ENCODE peak calls at places on chromosomes 2 and 18, in six cellular contexts. N is CD8-positive, alpha-beta T cell; P is heart right ventricle; U is Karpas-422; Q is mammary epithelial cell; T is cardiac muscle cell. K is an unnamed sample.
A peak's percentile ranks its signal among the peaks of the same experiment; 100 is the strongest.

GRCh38 chr2:231737761-231738160 is 29.4 kb downstream of the PTMA start:
- DNase-seq in Q (no peak), P (no peak), N (no peak), U (no peak), T (no peak), K (no peak)

GRCh38 chr18:57806201-57806890 is 3.2 kb upstream of the ATP8B1 start:
- DNase-seq in U (peak; percentile 77), Q (no peak), P (no peak), N (no peak), T (no peak), K (peak; percentile 50)

GRCh38 chr18:65547046-65547445 is 203.8 kb upstream of the CDH7 start:
- DNase-seq in N (no peak), P (no peak), Q (no peak), T (no peak), U (no peak), K (no peak)

GRCh38 chr18:48921305-48922202 is 29.2 kb downstream of the SMAD7 start:
- DNase-seq in U (no peak), N (no peak), T (no peak), Q (no peak), P (no peak), K (no peak)

GRCh38 chr2:191115391-191115790 is 35.4 kb downstream of the STAT4 start:
- DNase-seq in P (no peak), N (peak; percentile 67), T (no peak), Q (peak; percentile 96), U (no peak), K (no peak)

GRCh38 chr2:54570925-54571694 is 115.0 kb downstream of the SPTBN1 start:
- DNase-seq in N (peak; percentile 82), Q (peak; percentile 70), U (no peak), T (peak; percentile 89), P (peak; percentile 61), K (no peak)

GRCh38 chr2:238720232-238720672 is 127.6 kb upstream of the TWIST2 start:
- DNase-seq in P (peak; percentile 24), U (peak; percentile 91), T (peak; percentile 53), N (peak; percentile 28), Q (peak; percentile 100), K (peak; percentile 72)

GRCh38 chr2:223725494-223725893 is 111.9 kb downstream of the AP1S3 start:
- DNase-seq in N (no peak), U (no peak), T (peak; percentile 97), P (peak; percentile 88), Q (peak; percentile 94), K (peak; percentile 94)

GRCh38 chr2:131036696-131037397 is 56.4 kb downstream of the FAM168B start:
- DNase-seq in T (no peak), N (no peak), Q (no peak), U (no peak), P (no peak), K (peak; percentile 18)

GRCh38 chr18:63540131-63540530 is 2.0 kb upstream of the SERPINB12 start:
- DNase-seq in P (no peak), Q (no peak), T (peak; percentile 36), N (no peak), U (no peak), K (no peak)

GRCh38 chr2:133039531-133039930 is 369.5 kb upstream of the LYPD1 start:
- DNase-seq in U (no peak), P (no peak), Q (no peak), N (no peak), T (no peak), K (no peak)

GRCh38 chr2:196278491-196278911 is 107.1 kb upstream of the STK17B start:
- DNase-seq in U (no peak), Q (peak; percentile 61), P (no peak), N (peak; percentile 21), T (peak; percentile 38), K (no peak)

GRCh38 chr2:183543731-183544130 is 419.5 kb downstream of the NUP35 start:
- DNase-seq in T (no peak), U (no peak), P (no peak), Q (peak; percentile 1), N (no peak), K (no peak)

GRCh38 chr2:72916743-72917137 is 579 bp upstream of the EMX1 start:
- DNase-seq in U (no peak), P (no peak), T (no peak), N (no peak), Q (no peak), K (no peak)

GRCh38 chr18:59675346-59675745 is 21.9 kb downstream of the CCBE1 start:
- DNase-seq in T (peak; percentile 21), Q (no peak), P (no peak), U (no peak), N (no peak), K (no peak)

GRCh38 chr2:222643134-222643533 is 12.8 kb downstream of the FARSB start:
- DNase-seq in P (no peak), Q (no peak), U (no peak), T (no peak), N (no peak), K (no peak)

GRCh38 chr2:27958711-27959378 is 68.3 kb downstream of the BABAM2 start:
- DNase-seq in Q (peak; percentile 35), N (no peak), P (no peak), T (peak; percentile 29), U (no peak), K (no peak)

GRCh38 chr2:59569124-59569523 is 984.3 kb downstream of the BCL11A start:
- DNase-seq in Q (no peak), N (no peak), U (no peak), T (no peak), P (no peak), K (no peak)

GRCh38 chr2:182893666-182894065 is 27.2 kb upstream of the FRZB start:
- DNase-seq in P (no peak), N (no peak), T (no peak), Q (no peak), U (no peak), K (no peak)

GRCh38 chr2:180925700-180926099 is 54.7 kb upstream of the UBE2E3 start:
- DNase-seq in Q (no peak), N (no peak), T (no peak), U (no peak), P (no peak), K (no peak)

GRCh38 chr2:38731684-38732221 is 19.4 kb downstream of the SRSF7 start:
- DNase-seq in T (no peak), P (no peak), U (no peak), N (no peak), Q (no peak), K (peak; percentile 58)

GRCh38 chr2:48933824-48934223 is 178.3 kb upstream of the LHCGR start:
- DNase-seq in P (no peak), N (no peak), T (no peak), Q (no peak), U (no peak), K (no peak)

GRCh38 chr2:166314022-166314759 is 61.6 kb downstream of the SCN9A start:
- DNase-seq in N (no peak), U (no peak), T (peak; percentile 50), Q (peak; percentile 79), P (no peak), K (no peak)

GRCh38 chr2:37376421-37377186 is 32.2 kb downstream of the QPCT start:
- DNase-seq in N (peak; percentile 54), T (peak; percentile 80), P (no peak), Q (peak; percentile 88), U (peak; percentile 81), K (peak; percentile 61)
- H3K27ac ChIP-seq in N (no peak overlapping the region), T (no peak overlapping the region), P (no peak overlapping the region), Q (peak overlapping the region; percentile 71), U (peak overlapping the region; percentile 69), K (no peak overlapping the region)

GRCh38 chr2:200909958-200910357 is 20.8 kb downstream of the NIF3L1 start:
- DNase-seq in U (no peak), T (no peak), P (no peak), Q (no peak), N (no peak), K (no peak)

GRCh38 chr2:200901459-200902072 is 12.4 kb downstream of the NIF3L1 start:
- DNase-seq in Q (peak; percentile 80), T (peak; percentile 93), N (peak; percentile 79), P (peak; percentile 66), U (peak; percentile 94), K (peak; percentile 68)

DNA sequence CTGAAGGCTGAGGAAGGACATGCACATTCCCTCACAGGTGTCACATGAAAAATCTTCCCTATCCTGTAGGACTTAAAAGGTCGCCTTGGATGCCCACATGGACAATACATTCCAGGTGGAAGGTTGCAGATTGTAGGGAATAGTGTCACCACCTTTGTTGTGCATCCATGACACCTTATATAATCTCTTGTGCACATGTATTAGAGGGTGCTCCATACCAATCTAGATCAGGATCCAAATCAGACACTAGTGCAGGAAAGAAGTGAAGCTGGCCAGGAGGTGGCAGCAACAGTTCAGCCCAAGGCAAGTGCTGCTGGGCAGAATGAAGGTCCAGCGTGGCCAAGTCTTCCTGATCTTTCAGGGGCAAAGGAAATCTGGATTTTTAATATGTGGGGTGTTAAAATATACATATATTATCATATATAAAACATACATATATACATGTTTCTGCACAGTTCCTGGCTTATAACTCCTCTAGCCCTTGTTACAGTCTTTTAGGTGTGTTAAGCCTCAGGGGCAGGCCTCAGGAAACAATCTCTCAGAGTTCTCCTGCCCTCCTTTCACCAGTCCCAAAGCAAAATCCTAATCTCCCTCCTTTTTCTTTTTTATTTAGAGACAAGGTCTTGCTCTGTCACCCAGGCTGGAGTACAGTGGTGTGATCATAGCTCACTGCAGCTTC is 16.6 kb downstream of the NIF3L1 start:
- DNase-seq in N (peak; percentile 34), P (peak; percentile 64), T (peak; percentile 83), Q (peak; percentile 45), U (peak; percentile 83), K (peak; percentile 68)
- H3K36me3 ChIP-seq in N (peaks cover 7% of the 10 kb centered on the region), P (no peaks in the 10 kb centered on the region), T (peaks cover 31% of the 10 kb centered on the region), Q (peaks cover 26% of the 10 kb centered on the region), U (peaks cover 40% of the 10 kb centered on the region), K (peaks cover 5% of the 10 kb centered on the region)

GRCh38 chr2:8558096-8558495 is 123.8 kb upstream of the ID2 start:
- DNase-seq in P (no peak), T (no peak), Q (no peak), U (no peak), N (no peak), K (no peak)
- H3K27me3 ChIP-seq in P (no peaks in the 10 kb centered on the region), T (no peaks in the 10 kb centered on the region), Q (no peaks in the 10 kb centered on the region), U (no peaks in the 10 kb centered on the region), N (no peaks in the 10 kb centered on the region), K (no peaks in the 10 kb centered on the region)

DNA sequence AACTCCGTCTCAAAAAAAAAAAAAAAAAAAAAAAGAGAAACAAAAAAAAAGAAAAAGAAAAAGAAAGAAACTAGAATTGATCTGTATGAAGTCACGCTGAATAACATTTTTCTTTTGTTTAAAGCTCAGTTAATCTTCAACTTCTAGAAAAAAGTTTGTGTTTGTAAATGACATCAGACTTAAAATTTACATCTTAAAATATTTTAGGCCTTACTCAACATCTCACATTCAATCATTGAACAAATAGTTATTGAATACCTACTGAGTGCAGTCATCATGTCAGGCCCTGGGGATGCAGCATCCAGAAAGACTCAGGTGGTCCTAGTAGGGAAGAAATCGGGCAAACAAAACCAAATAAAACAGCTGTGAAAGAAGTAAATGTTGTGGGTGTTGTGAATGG is 292.3 kb upstream of the FANCL start:
- DNase-seq in P (no peak), U (no peak), Q (no peak), T (no peak), N (no peak), K (no peak)
- H3K27ac ChIP-seq in P (no peak overlapping the region), U (no peak overlapping the region), Q (no peak overlapping the region), T (no peak overlapping the region), N (no peak overlapping the region), K (no peak overlapping the region)

GRCh38 chr2:233466991-233467603 is 99.5 kb downstream of the USP40 start:
- DNase-seq in T (no peak), P (no peak), U (no peak), Q (no peak), N (no peak), K (no peak)
- H3K36me3 ChIP-seq in T (peaks cover 16% of the 10 kb centered on the region), P (peaks cover 6% of the 10 kb centered on the region), U (no peaks in the 10 kb centered on the region), Q (peaks cover 4% of the 10 kb centered on the region), N (peaks cover 84% of the 10 kb centered on the region), K (peaks cover 70% of the 10 kb centered on the region)

GRCh38 chr2:232963913-232964312 is 49.1 kb downstream of the NGEF start:
- DNase-seq in U (no peak), Q (no peak), T (no peak), P (no peak), N (no peak), K (no peak)
- H3K27me3 ChIP-seq in U (no peaks in the 10 kb centered on the region), Q (no peaks in the 10 kb centered on the region), T (no peaks in the 10 kb centered on the region), P (no peaks in the 10 kb centered on the region), N (no peaks in the 10 kb centered on the region), K (no peaks in the 10 kb centered on the region)

K was measured in right atrium auricular region.